ENCODE peak calls at places on chromosomes 13 and 19, in five cellular contexts. One of them, this sample, is unnamed.

GRCh38 chr19:42089191-42089750 is 13.3 kb downstream of the ZNF574 start:
- DNase-seq in upper lobe of right lung: no peak
- DNase-seq in cardiac fibroblast: peak
- DNase-seq in AG04450: no peak
- DNase-seq in BJ: no peak
- DNase-seq in this sample: no peak

GRCh38 chr13:98542568-98543379 is 34.1 kb downstream of the STK24 start:
- DNase-seq in upper lobe of right lung: peak
- DNase-seq in cardiac fibroblast: no peak
- DNase-seq in AG04450: no peak
- DNase-seq in BJ: no peak
- DNase-seq in this sample: no peak

GRCh38 chr13:24899601-24900000 is 135.6 kb downstream of the RNF17 start:
- DNase-seq in upper lobe of right lung: no peak
- DNase-seq in cardiac fibroblast: peak
- DNase-seq in AG04450: no peak
- DNase-seq in BJ: no peak
- DNase-seq in this sample: no peak

GRCh38 chr19:37931941-37932655 is 25.1 kb downstream of the SIPA1L3 start:
- DNase-seq in upper lobe of right lung: peak
- DNase-seq in cardiac fibroblast: peak
- DNase-seq in AG04450: peak
- DNase-seq in BJ: no peak
- DNase-seq in this sample: peak

GRCh38 chr13:71867101-71867814 is at the start of gene DACH1:
- DNase-seq in upper lobe of right lung: peak
- DNase-seq in cardiac fibroblast: peak
- DNase-seq in AG04450: no peak
- DNase-seq in BJ: no peak
- DNase-seq in this sample: peak

GRCh38 chr19:41935781-41936415 is 7.6 kb upstream of the ERFL start:
- DNase-seq in upper lobe of right lung: no peak
- DNase-seq in cardiac fibroblast: no peak
- DNase-seq in AG04450: no peak
- DNase-seq in BJ: no peak
- DNase-seq in this sample: no peak

GRCh38 chr13:80604094-80604493 is 263.2 kb upstream of the SPRY2 start:
- DNase-seq in upper lobe of right lung: no peak
- DNase-seq in cardiac fibroblast: peak
- DNase-seq in AG04450: no peak
- DNase-seq in BJ: no peak
- DNase-seq in this sample: no peak

GRCh38 chr19:6484831-6485230 is 3.2 kb upstream of the DENND1C start:
- DNase-seq in upper lobe of right lung: no peak
- DNase-seq in cardiac fibroblast: no peak
- DNase-seq in AG04450: no peak
- DNase-seq in BJ: no peak
- DNase-seq in this sample: no peak

GRCh38 chr13:80109313-80109712 is 231.6 kb downstream of the SPRY2 start:
- DNase-seq in upper lobe of right lung: no peak
- DNase-seq in cardiac fibroblast: peak
- DNase-seq in AG04450: no peak
- DNase-seq in BJ: no peak
- DNase-seq in this sample: no peak

GRCh38 chr19:4501691-4502090 is 16.6 kb downstream of the PLIN4 start:
- DNase-seq in upper lobe of right lung: no peak
- DNase-seq in cardiac fibroblast: no peak
- DNase-seq in AG04450: no peak
- DNase-seq in BJ: no peak
- DNase-seq in this sample: no peak

GRCh38 chr19:44904426-44904994 is 1.1 kb upstream of the APOE start:
- DNase-seq in upper lobe of right lung: no peak
- DNase-seq in cardiac fibroblast: no peak
- DNase-seq in AG04450: no peak
- DNase-seq in BJ: no peak
- DNase-seq in this sample: no peak

GRCh38 chr19:44588753-44589112 is 24.6 kb upstream of the IGSF23 start:
- DNase-seq in upper lobe of right lung: no peak
- DNase-seq in cardiac fibroblast: no peak
- DNase-seq in AG04450: no peak
- DNase-seq in BJ: no peak
- DNase-seq in this sample: no peak

DNA sequence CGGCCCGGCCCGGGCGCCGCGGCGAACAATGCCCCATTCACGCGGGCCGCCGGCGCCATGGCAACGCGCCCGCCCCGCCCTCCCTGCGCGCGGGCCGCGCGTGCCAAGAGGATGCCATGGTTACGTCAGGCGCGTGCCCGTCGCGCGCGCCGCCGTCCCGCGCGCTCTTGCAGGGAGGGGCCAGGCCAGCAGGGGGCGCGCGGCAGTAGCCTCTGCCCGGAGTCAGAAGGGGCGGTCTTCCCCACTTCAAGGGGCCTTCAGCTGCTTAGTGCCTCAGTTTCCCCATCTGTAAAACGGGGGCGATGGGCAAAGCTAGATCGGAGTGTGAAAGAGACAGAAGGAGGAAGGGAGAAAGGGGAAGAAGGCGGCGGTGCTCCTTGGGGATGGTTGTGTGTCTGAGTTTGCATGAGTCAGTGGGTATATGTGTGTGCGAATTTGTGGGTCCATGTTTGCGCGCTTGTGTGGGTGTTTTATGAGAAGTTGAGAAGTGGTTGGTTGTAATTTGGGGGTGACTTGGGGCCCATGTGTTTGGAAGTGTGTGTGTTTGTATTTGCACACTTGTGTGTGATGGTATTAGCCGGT is 11.6 kb upstream of the NFIX start:
- DNase-seq in upper lobe of right lung: peak
- DNase-seq in cardiac fibroblast: peak
- DNase-seq in AG04450: peak
- DNase-seq in BJ: no peak
- DNase-seq in this sample: peak
- H3K4me3 ChIP-seq in upper lobe of right lung: peak
- H3K4me3 ChIP-seq in cardiac fibroblast: peak
- H3K4me3 ChIP-seq in AG04450: peak
- H3K4me3 ChIP-seq in BJ: peak
- H3K4me3 ChIP-seq in this sample: peak

DNA sequence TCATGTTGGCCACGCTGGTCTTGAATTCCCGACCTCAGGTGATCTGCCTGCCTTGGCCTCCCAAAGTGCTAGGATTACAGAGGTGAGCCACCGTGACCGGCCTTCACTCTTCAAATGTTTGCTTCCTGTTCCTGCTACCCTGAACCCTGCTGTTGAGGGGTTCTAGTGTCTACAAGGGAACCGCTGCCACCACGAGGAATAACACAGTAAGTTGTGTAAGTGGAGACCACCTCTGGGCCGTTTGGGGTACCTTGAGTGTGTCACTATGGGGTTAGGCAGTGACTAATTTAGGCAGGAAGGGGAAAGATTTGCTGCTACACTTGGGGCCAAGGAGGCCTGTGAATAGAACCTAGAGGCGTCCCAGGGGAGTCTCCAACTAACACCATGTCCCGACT is 2.2 kb upstream of the MYADM start:
- DNase-seq in upper lobe of right lung: no peak
- DNase-seq in cardiac fibroblast: peak
- DNase-seq in AG04450: no peak
- DNase-seq in BJ: no peak
- DNase-seq in this sample: no peak
- H3K4me3 ChIP-seq in upper lobe of right lung: peak
- H3K4me3 ChIP-seq in cardiac fibroblast: peak
- H3K4me3 ChIP-seq in AG04450: peak
- H3K4me3 ChIP-seq in BJ: peak
- H3K4me3 ChIP-seq in this sample: no peak

GRCh38 chr19:33035461-33035860 is 29.2 kb downstream of the RHPN2 start:
- DNase-seq in upper lobe of right lung: no peak
- DNase-seq in cardiac fibroblast: no peak
- DNase-seq in AG04450: no peak
- DNase-seq in BJ: no peak
- DNase-seq in this sample: no peak

GRCh38 chr19:33039108-33039599 is 25.5 kb downstream of the RHPN2 start:
- DNase-seq in upper lobe of right lung: no peak
- DNase-seq in cardiac fibroblast: no peak
- DNase-seq in AG04450: no peak
- DNase-seq in BJ: no peak
- DNase-seq in this sample: no peak

GRCh38 chr19:33039815-33040214 is 24.9 kb downstream of the RHPN2 start:
- DNase-seq in upper lobe of right lung: no peak
- DNase-seq in cardiac fibroblast: no peak
- DNase-seq in AG04450: no peak
- DNase-seq in BJ: no peak
- DNase-seq in this sample: no peak

GRCh38 chr19:33040994-33041827 is 23.5 kb downstream of the RHPN2 start:
- DNase-seq in upper lobe of right lung: no peak
- DNase-seq in cardiac fibroblast: peak
- DNase-seq in AG04450: no peak
- DNase-seq in BJ: peak
- DNase-seq in this sample: no peak
- H3K4me3 ChIP-seq in upper lobe of right lung: no peak
- H3K4me3 ChIP-seq in cardiac fibroblast: no peak
- H3K4me3 ChIP-seq in AG04450: no peak
- H3K4me3 ChIP-seq in BJ: no peak
- H3K4me3 ChIP-seq in this sample: no peak

GRCh38 chr13:109243311-109243951 is 543.0 kb downstream of the IRS2 start:
- DNase-seq in upper lobe of right lung: no peak
- DNase-seq in cardiac fibroblast: peak
- DNase-seq in AG04450: peak
- DNase-seq in BJ: peak
- DNase-seq in this sample: no peak
- H3K4me3 ChIP-seq in upper lobe of right lung: no peak
- H3K4me3 ChIP-seq in cardiac fibroblast: peak
- H3K4me3 ChIP-seq in AG04450: peak
- H3K4me3 ChIP-seq in BJ: peak
- H3K4me3 ChIP-seq in this sample: no peak

DNA sequence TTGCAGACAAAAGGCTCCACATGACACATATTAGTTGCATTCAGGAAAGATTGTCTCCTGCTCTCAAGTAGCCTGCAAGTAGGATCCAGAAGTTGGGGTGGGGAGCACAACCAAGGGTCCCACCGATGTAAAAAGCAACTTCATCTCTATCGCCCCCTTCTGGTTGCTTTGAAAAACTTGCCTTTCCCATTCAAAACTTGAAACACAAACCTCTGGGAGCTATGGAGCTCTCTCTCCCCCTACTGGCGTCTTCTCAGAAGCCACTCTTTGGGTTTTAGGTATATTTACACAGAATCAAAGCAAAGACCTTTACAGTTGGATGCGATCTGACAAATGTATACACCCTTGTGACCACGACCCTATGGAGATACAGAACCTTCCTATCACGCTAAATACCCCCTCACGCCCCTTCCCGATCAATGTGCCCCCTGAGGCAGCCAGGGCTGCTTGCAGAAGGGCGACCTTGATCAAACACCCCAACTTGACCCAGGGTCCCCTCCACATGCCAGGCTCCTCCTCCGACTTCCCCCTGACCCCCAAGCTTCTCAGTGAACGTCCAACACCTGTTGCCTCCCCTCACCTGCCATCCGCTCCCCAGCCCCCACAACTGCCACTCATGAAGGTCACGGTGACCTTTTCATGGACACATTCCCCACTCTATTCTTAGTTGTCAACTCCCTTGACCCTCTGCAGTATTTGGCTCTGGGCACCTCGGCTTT is 10.1 kb downstream of the NOSIP start:
- DNase-seq in upper lobe of right lung: no peak
- DNase-seq in cardiac fibroblast: peak
- DNase-seq in AG04450: peak
- DNase-seq in BJ: no peak
- DNase-seq in this sample: peak
- H3K4me3 ChIP-seq in upper lobe of right lung: no peak
- H3K4me3 ChIP-seq in cardiac fibroblast: no peak
- H3K4me3 ChIP-seq in AG04450: no peak
- H3K4me3 ChIP-seq in BJ: no peak
- H3K4me3 ChIP-seq in this sample: no peak

This sample was measured in HL-60.